ENCODE peak calls at places on chromosomes 7 and 10, in ten cellular contexts. G is IMR-90; M is glutamatergic neuron; F is iPS-NIHi11; T is stimulated activated CD8-positive, alpha-beta memory T cell treated with anti-CD3 and anti-CD28 coated beads, Interleukin-15, amount 100 ng/mL, for 24 hours; W is H4; C is GDM1; J is MCF 10A; P is NCI-H2107; Q is HTR-8/SVneo. V is an unnamed sample.

GRCh38 chr10:56547163-56547562 is 186.1 kb upstream of the ZWINT start:
- DNase-seq in J (no peak), T (no peak), C (no peak), G (no peak), M (peak; percentile 28), F (no peak), Q (no peak), W (no peak), P (no peak), V (no peak)

GRCh38 chr10:87552248-87552914 is 47.7 kb downstream of the MINPP1 start:
- DNase-seq in M (no peak), T (no peak), W (peak; percentile 0), J (no peak), Q (no peak), F (no peak), C (no peak), P (no peak), G (peak; percentile 51), V (no peak)

GRCh38 chr7:127892488-127893314 is 138.5 kb downstream of the LRRC4 start:
- DNase-seq in F (no peak), W (no peak), M (no peak), C (no peak), J (no peak), Q (no peak), G (peak; percentile 71), P (no peak), T (no peak), V (no peak)

GRCh38 chr7:69364814-69365587 is 233.3 kb upstream of the AUTS2 start:
- DNase-seq in T (no peak), C (no peak), M (no peak), Q (no peak), W (no peak), P (no peak), G (no peak), F (no peak), J (no peak), V (no peak)

GRCh38 chr10:341081-341740 is 206.0 kb downstream of the ZMYND11 start:
- DNase-seq in T (no peak), M (no peak), P (no peak), F (no peak), W (no peak), C (no peak), J (no peak), G (no peak), Q (no peak), V (no peak)

GRCh38 chr10:62690703-62691102 is 113.8 kb upstream of the ADO start:
- DNase-seq in G (no peak), W (no peak), J (no peak), C (no peak), F (peak; percentile 46), T (no peak), P (no peak), M (no peak), Q (no peak), V (no peak)

GRCh38 chr7:20083781-20084180 is 133.4 kb downstream of the MACC1 start:
- DNase-seq in G (peak; percentile 3), F (no peak), J (peak; percentile 77), T (no peak), W (peak; percentile 75), P (no peak), C (no peak), Q (peak; percentile 34), M (no peak), V (no peak)

GRCh38 chr10:126509211-126509610 is 120.9 kb upstream of the ADAM12 start:
- DNase-seq in C (no peak), P (no peak), M (no peak), F (no peak), W (no peak), Q (no peak), T (no peak), G (no peak), J (no peak), V (no peak)

GRCh38 chr7:155318245-155318644 is 20.6 kb downstream of the INSIG1 start:
- DNase-seq in M (no peak), Q (no peak), W (no peak), G (no peak), C (no peak), T (no peak), P (no peak), F (no peak), J (no peak), V (no peak)

GRCh38 chr10:69801094-69801433 is 642 bp upstream of the COL13A1 start:
- DNase-seq in W (peak; percentile 56), G (peak; percentile 55), P (peak; percentile 19), Q (peak; percentile 76), J (peak; percentile 73), M (peak; percentile 78), C (no peak), F (peak; percentile 73), T (peak; percentile 9), V (no peak)

GRCh38 chr7:117756586-117756985 is 116.7 kb downstream of the CTTNBP2 start:
- DNase-seq in P (no peak), F (no peak), M (no peak), C (no peak), W (no peak), T (no peak), Q (no peak), G (no peak), J (no peak), V (no peak)

GRCh38 chr7:151884276-151885201 is 7.6 kb upstream of the PRKAG2 start:
- DNase-seq in P (no peak), J (no peak), G (no peak), F (no peak), T (no peak), W (no peak), Q (no peak), M (no peak), C (no peak), V (no peak)

GRCh38 chr7:122633472-122633871 is 65.4 kb downstream of the RNF133 start:
- DNase-seq in W (no peak), Q (no peak), T (no peak), M (no peak), C (no peak), G (no peak), P (no peak), F (no peak), J (no peak), V (no peak)